ENCODE peak calls at places on chromosomes 13 and 19, in ten cellular contexts. A is psoas muscle, Q is neural progenitor cell, Y is HT1080, O is kidney glomerular epithelial cell, D is EL, J is AG09319, P is dorsolateral prefrontal cortex, E is Calu3, G is NCI-H2081. N is an unnamed sample.
A peak's percentile ranks its signal among the peaks of the same experiment; 100 is the strongest.

GRCh38 chr19:12513531-12514061 is 29.0 kb upstream of the ZNF709 start:
- DNase-seq in A (no peak), Q (no peak), Y (no peak), O (no peak), D (no peak), J (no peak), P (peak; percentile 81), E (no peak), G (no peak), N (peak; percentile 57)

GRCh38 chr19:45100797-45101196 is 7.8 kb downstream of the PPP1R37 start:
- DNase-seq in A (no peak), Q (no peak), Y (no peak), O (no peak), D (peak; percentile 29), J (no peak), P (no peak), E (peak; percentile 58), G (no peak), N (no peak)

GRCh38 chr19:45526143-45526542 is 18.9 kb downstream of the VASP start:
- DNase-seq in A (peak; percentile 71), Q (peak; percentile 89), Y (peak; percentile 66), O (peak; percentile 33), D (peak; percentile 77), J (no peak), P (peak; percentile 87), E (peak; percentile 70), G (peak; percentile 46), N (peak; percentile 81)

GRCh38 chr13:76029088-76029487 is 393.0 kb downstream of the LMO7 start:
- DNase-seq in A (no peak), Q (no peak), Y (no peak), O (no peak), D (no peak), J (no peak), P (no peak), E (no peak), G (no peak), N (no peak)

GRCh38 chr19:7395360-7395781 is 46.6 kb downstream of the ARHGEF18 start:
- DNase-seq in A (no peak), Q (peak; percentile 41), Y (no peak), O (no peak), D (peak; percentile 23), J (no peak), P (no peak), E (no peak), G (no peak), N (no peak)

GRCh38 chr19:355134-355533 is 10.5 kb upstream of the MIER2 start:
- DNase-seq in A (no peak), Q (no peak), Y (peak; percentile 24), O (no peak), D (no peak), J (no peak), P (peak; percentile 12), E (no peak), G (no peak), N (no peak)

GRCh38 chr13:31046711-31047279 is 114.3 kb downstream of the TEX26 start:
- DNase-seq in A (peak; percentile 25), Q (peak; percentile 10), Y (no peak), O (no peak), D (no peak), J (no peak), P (peak; percentile 60), E (no peak), G (peak; percentile 65), N (no peak)

GRCh38 chr13:36297600-36298338 is at the start of gene CCDC169:
- DNase-seq in A (peak; percentile 66), Q (peak; percentile 84), Y (peak; percentile 60), O (peak; percentile 69), D (peak; percentile 78), J (no peak), P (peak; percentile 57), E (no peak), G (peak; percentile 60), N (peak; percentile 89)

GRCh38 chr19:47719047-47719885 is 6.0 kb downstream of the EHD2 start:
- DNase-seq in A (peak; percentile 90), Q (no peak), Y (peak; percentile 88), O (peak; percentile 72), D (peak; percentile 100), J (peak; percentile 98), P (peak; percentile 62), E (no peak), G (no peak), N (peak; percentile 91)

GRCh38 chr13:105346141-105346766 is 1189.2 kb downstream of the EFNB2 start:
- DNase-seq in A (no peak), Q (no peak), Y (peak; percentile 88), O (peak; percentile 48), D (peak; percentile 82), J (no peak), P (no peak), E (no peak), G (no peak), N (no peak)

GRCh38 chr19:5023128-5023571 is 54.2 kb downstream of the KDM4B start:
- DNase-seq in A (no peak), Q (no peak), Y (no peak), O (no peak), D (no peak), J (no peak), P (peak; percentile 18), E (no peak), G (no peak), N (peak; percentile 70)

GRCh38 chr13:44151474-44151873 is 222.2 kb upstream of the SERP2 start:
- DNase-seq in A (peak; percentile 26), Q (no peak), Y (no peak), O (no peak), D (no peak), J (no peak), P (no peak), E (no peak), G (no peak), N (no peak)

GRCh38 chr13:32159147-32159869 is 127.7 kb downstream of the FRY start:
- DNase-seq in A (no peak), Q (no peak), Y (no peak), O (no peak), D (no peak), J (no peak), P (no peak), E (no peak), G (no peak), N (no peak)

GRCh38 chr13:108915095-108915633 is 285.8 kb downstream of the MYO16 start:
- DNase-seq in A (no peak), Q (no peak), Y (peak; percentile 58), O (peak; percentile 48), D (peak; percentile 14), J (no peak), P (peak; percentile 31), E (no peak), G (peak; percentile 20), N (no peak)

GRCh38 chr19:47066376-47067214 is 18.2 kb upstream of the TMEM160 start:
- DNase-seq in A (no peak), Q (no peak), Y (no peak), O (no peak), D (no peak), J (no peak), P (no peak), E (no peak), G (no peak), N (no peak)

GRCh38 chr19:42303876-42304275 is 1.5 kb upstream of the PAFAH1B3 start:
- DNase-seq in A (no peak), Q (no peak), Y (no peak), O (no peak), D (no peak), J (no peak), P (no peak), E (no peak), G (no peak), N (peak; percentile 28)

GRCh38 chr13:35722438-35723060 is 246.1 kb upstream of the MAB21L1 start:
- DNase-seq in A (no peak), Q (no peak), Y (no peak), O (no peak), D (no peak), J (no peak), P (no peak), E (no peak), G (no peak), N (no peak)

GRCh38 chr19:55681131-55682087 is 6.4 kb downstream of the EPN1 start:
- DNase-seq in A (no peak), Q (no peak), Y (no peak), O (no peak), D (peak; percentile 20), J (no peak), P (no peak), E (no peak), G (no peak), N (no peak)

GRCh38 chr13:22517544-22517943 is 663.2 kb upstream of the SGCG start:
- DNase-seq in A (no peak), Q (peak; percentile 28), Y (no peak), O (no peak), D (no peak), J (no peak), P (no peak), E (no peak), G (peak; percentile 42), N (no peak)

GRCh38 chr13:37475966-37476365 is 122.6 kb downstream of the POSTN start:
- DNase-seq in A (no peak), Q (no peak), Y (no peak), O (no peak), D (peak; percentile 77), J (no peak), P (no peak), E (no peak), G (peak; percentile 5), N (no peak)

GRCh38 chr13:91792054-91792453 is 393.6 kb downstream of the GPC5 start:
- DNase-seq in A (no peak), Q (no peak), Y (no peak), O (no peak), D (no peak), J (no peak), P (no peak), E (no peak), G (no peak), N (no peak)

N was measured in Right ventricle myocardium inferior.